ENCODE peak calls at places on chromosomes 3 and 15, in seven cellular contexts. W is IMR-90; F is heart right ventricle; B is hippocampal formation; H is T-helper 1 cell; J is hepatocyte; V is activated T-helper 1 cell treated with anti-CD3 and anti-CD28 coated beads, Interleukin-2, amount 50 U/mL, for 16 hours. K is an unnamed sample.

GRCh38 chr15:45435124-45435903 is 57.0 kb upstream of the GATM start:
- DNase-seq in H (no peak), V (no peak), F (no peak), J (no peak), W (no peak), B (no peak), K (peak; percentile 59)

GRCh38 chr15:66935688-66936087 is 129.7 kb upstream of the SMAD3 start:
- DNase-seq in B (no peak), V (no peak), J (no peak), F (no peak), W (no peak), H (no peak), K (no peak)

GRCh38 chr15:77247116-77247515 is 172.8 kb downstream of the PEAK1 start:
- DNase-seq in F (no peak), B (no peak), J (no peak), H (no peak), W (no peak), V (no peak), K (no peak)

GRCh38 chr3:135059580-135059979 is 264.5 kb downstream of the EPHB1 start:
- DNase-seq in W (no peak), H (no peak), F (no peak), J (no peak), B (no peak), V (no peak), K (no peak)

GRCh38 chr15:81281925-81282895 is 41.7 kb downstream of the STARD5 start:
- DNase-seq in V (no peak), H (no peak), F (no peak), W (no peak), B (no peak), J (no peak), K (no peak)

GRCh38 chr15:26235148-26235769 is 372.1 kb upstream of the ATP10A start:
- DNase-seq in W (no peak), V (no peak), B (no peak), F (no peak), H (no peak), J (no peak), K (no peak)

GRCh38 chr15:61518191-61518950 is 289.3 kb upstream of the RORA start:
- DNase-seq in W (peak; percentile 2), B (no peak), H (no peak), J (no peak), V (no peak), F (no peak), K (no peak)

GRCh38 chr3:166955549-166955948 is 424.5 kb downstream of the ZBBX start:
- DNase-seq in J (peak; percentile 16), F (no peak), W (no peak), B (no peak), H (no peak), V (no peak), K (no peak)

GRCh38 chr15:64699767-64700388 is 75.5 kb downstream of the RBPMS2 start:
- DNase-seq in V (no peak), B (peak; percentile 40), W (peak; percentile 48), J (peak; percentile 62), F (peak; percentile 59), H (no peak), K (no peak)

GRCh38 chr15:33908396-33908795 is 59.9 kb upstream of the CHRM5 start:
- DNase-seq in F (no peak), H (no peak), V (no peak), J (no peak), W (peak; percentile 59), B (no peak), K (no peak)

GRCh38 chr15:82944840-82945239 is 7.7 kb downstream of the HOMER2 start:
- DNase-seq in J (no peak), B (no peak), F (no peak), H (no peak), W (no peak), V (no peak), K (no peak)

GRCh38 chr3:125461896-125462295 is 58.1 kb downstream of the SNX4 start:
- DNase-seq in F (no peak), H (no peak), V (no peak), W (peak; percentile 51), J (no peak), B (no peak), K (no peak)

GRCh38 chr15:64775551-64776401 is at the start of gene RBPMS2:
- DNase-seq in V (no peak), W (peak; percentile 2), H (no peak), B (no peak), J (peak; percentile 57), F (peak; percentile 68), K (no peak)

GRCh38 chr3:127711021-127711420 is 38.3 kb downstream of the ABTB1 start:
- DNase-seq in H (no peak), B (no peak), V (no peak), J (no peak), W (no peak), F (no peak), K (no peak)

GRCh38 chr15:90560229-90560771 is 30.6 kb downstream of the CRTC3 start:
- DNase-seq in J (peak; percentile 49), W (peak; percentile 96), H (no peak), V (no peak), B (no peak), F (peak; percentile 48), K (no peak)

GRCh38 chr3:106428565-106428994 is 559.8 kb upstream of the CBLB start:
- DNase-seq in W (peak; percentile 100), B (no peak), J (peak; percentile 50), F (no peak), V (peak; percentile 4), H (peak; percentile 56), K (no peak)

GRCh38 chr3:183027276-183027675 is 46.9 kb upstream of the DCUN1D1 start:
- DNase-seq in B (no peak), H (no peak), V (no peak), J (no peak), W (peak; percentile 28), F (no peak), K (no peak)

GRCh38 chr15:94375997-94376396 is 144.6 kb downstream of the MCTP2 start:
- DNase-seq in H (no peak), W (no peak), B (no peak), V (no peak), F (no peak), J (no peak), K (no peak)

GRCh38 chr15:79023918-79024317 is 66.7 kb downstream of the RASGRF1 start:
- DNase-seq in H (no peak), V (no peak), B (no peak), W (no peak), F (no peak), J (no peak), K (no peak)

GRCh38 chr3:101216710-101217457 is 103.5 kb downstream of the IMPG2 start:
- DNase-seq in B (no peak), V (no peak), J (no peak), W (peak; percentile 51), H (no peak), F (peak; percentile 13), K (no peak)

GRCh38 chr3:191889781-191890180 is 428.8 kb downstream of the PYDC2 start:
- DNase-seq in H (no peak), V (no peak), B (no peak), J (no peak), F (no peak), W (no peak), K (no peak)

GRCh38 chr15:81293728-81294500 is 30.0 kb downstream of the STARD5 start:
- DNase-seq in B (no peak), J (no peak), F (no peak), V (peak; percentile 60), W (no peak), H (peak; percentile 91), K (peak; percentile 47)

GRCh38 chr3:40930131-40930538 is 269.2 kb upstream of the CTNNB1 start:
- DNase-seq in F (no peak), W (no peak), J (peak; percentile 51), B (no peak), H (no peak), V (no peak), K (peak; percentile 29)

GRCh38 chr15:49239105-49239504 is 69.1 kb downstream of the GALK2 start:
- DNase-seq in J (no peak), W (peak; percentile 33), H (no peak), V (no peak), F (no peak), B (no peak), K (no peak)

GRCh38 chr15:78037779-78038305 is 39.7 kb downstream of the TBC1D2B start:
- DNase-seq in J (no peak), V (no peak), H (peak; percentile 43), B (no peak), W (no peak), F (no peak), K (no peak)

GRCh38 chr3:144332866-144333265 is 361.2 kb downstream of the DIPK2A start:
- DNase-seq in F (no peak), W (no peak), B (no peak), J (no peak), V (no peak), H (no peak), K (no peak)

GRCh38 chr3:113736548-113737089 is 9.4 kb downstream of the NAA50 start:
- DNase-seq in H (peak; percentile 62), F (no peak), W (peak; percentile 73), V (no peak), B (no peak), J (peak; percentile 74), K (peak; percentile 44)

GRCh38 chr3:14467723-14468620 is 65.6 kb downstream of the SLC6A6 start:
- DNase-seq in F (peak; percentile 40), H (peak; percentile 20), B (peak; percentile 38), J (peak; percentile 63), W (peak; percentile 46), V (peak; percentile 16), K (peak; percentile 17)

GRCh38 chr3:89380006-89380405 is 272.6 kb downstream of the EPHA3 start:
- DNase-seq in B (no peak), F (no peak), W (peak; percentile 54), H (no peak), J (no peak), V (no peak), K (no peak)

GRCh38 chr3:189393598-189393997 is 221.8 kb downstream of the TPRG1 start:
- DNase-seq in B (no peak), H (peak; percentile 90), W (no peak), F (no peak), J (peak; percentile 26), V (no peak), K (peak; percentile 88)

GRCh38 chr15:80550219-80550909 is 144.7 kb upstream of the ABHD17C start:
- DNase-seq in B (no peak), V (no peak), F (no peak), J (peak; percentile 33), H (no peak), W (peak; percentile 98), K (no peak)

GRCh38 chr3:46022909-46023785 is 4.1 kb downstream of the XCR1 start:
- DNase-seq in F (no peak), W (no peak), V (no peak), B (no peak), J (no peak), H (no peak), K (no peak)

GRCh38 chr3:52229656-52230055 is 4.2 kb upstream of the TLR9 start:
- DNase-seq in H (no peak), J (no peak), B (no peak), F (no peak), V (no peak), W (no peak), K (no peak)

GRCh38 chr3:124552224-124552623 is 178.0 kb upstream of the UMPS start:
- DNase-seq in W (peak; percentile 4), V (no peak), F (no peak), B (no peak), H (no peak), J (peak; percentile 61), K (peak; percentile 92)

GRCh38 chr3:3743754-3744153 is 55.5 kb upstream of the LRRN1 start:
- DNase-seq in B (no peak), F (no peak), H (no peak), J (no peak), W (no peak), V (no peak), K (no peak)

GRCh38 chr3:82363131-82363530 is 601.7 kb upstream of the GBE1 start:
- DNase-seq in H (no peak), J (no peak), B (no peak), F (no peak), W (no peak), V (no peak), K (no peak)

GRCh38 chr15:73851679-73852078 is 21.7 kb upstream of the TBC1D21 start:
- DNase-seq in B (no peak), V (no peak), F (no peak), W (peak; percentile 64), J (peak; percentile 86), H (peak; percentile 29), K (peak; percentile 41)

GRCh38 chr3:105367063-105367405 is 325 bp downstream of the ALCAM start:
- DNase-seq in J (peak; percentile 49), F (peak; percentile 14), V (peak; percentile 11), W (no peak), B (no peak), H (peak; percentile 27), K (no peak)

K was measured in small intestine.